ENCODE peak calls at places on chromosomes 4 and X, in seven cellular contexts. W is breast epithelium, P is thoracic aorta, B is K562, L is body of pancreas, H is IMR-90, U is left ventricle myocardium inferior. S is an unnamed sample.
A peak's percentile ranks its signal among the peaks of the same experiment; 100 is the strongest.

GRCh38 chrX:85698921-85699320 is 319.5 kb upstream of the POF1B start:
- DNase-seq in B (no peak), W (no peak), H (no peak), L (no peak), U (no peak), P (no peak), S (no peak)

GRCh38 chr4:154562697-154563254 is at the start of gene FGB:
- DNase-seq in L (no peak), U (no peak), P (no peak), B (no peak), H (no peak), W (no peak), S (no peak)

GRCh38 chrX:115650449-115650848 is 89.5 kb downstream of the PLS3 start:
- DNase-seq in W (no peak), H (peak; percentile 43), B (no peak), U (no peak), L (no peak), P (no peak), S (no peak)

GRCh38 chr4:173651651-173652282 is 121.7 kb upstream of the HAND2 start:
- DNase-seq in P (no peak), B (no peak), H (no peak), W (no peak), L (no peak), U (no peak), S (no peak)

GRCh38 chr4:155047755-155048154 is 160.7 kb upstream of the NPY2R start:
- DNase-seq in P (no peak), W (no peak), H (peak; percentile 6), L (no peak), B (no peak), U (no peak), S (no peak)

GRCh38 chr4:84366111-84366510 is 133.0 kb downstream of the NKX6-1 start:
- DNase-seq in H (no peak), W (no peak), U (no peak), L (no peak), B (no peak), P (no peak), S (no peak)

GRCh38 chr4:7295917-7296660 is 103.8 kb downstream of the SORCS2 start:
- DNase-seq in U (peak; percentile 31), B (peak; percentile 35), L (peak; percentile 29), P (no peak), W (no peak), H (peak; percentile 15), S (no peak)

GRCh38 chr4:139643042-139643895 is 22.4 kb upstream of the MGST2 start:
- DNase-seq in L (no peak), H (no peak), P (no peak), W (no peak), U (no peak), B (no peak), S (no peak)

GRCh38 chrX:112011376-112011775 is 71.2 kb downstream of the TRPC5 start:
- DNase-seq in W (no peak), L (no peak), P (no peak), B (no peak), U (no peak), H (no peak), S (no peak)

GRCh38 chr4:61950625-61951024 is 750.5 kb downstream of the ADGRL3 start:
- DNase-seq in U (no peak), H (no peak), W (no peak), P (no peak), B (no peak), L (no peak), S (no peak)

GRCh38 chrX:85955510-85955909 is 91.8 kb downstream of the CHM start:
- DNase-seq in B (no peak), H (no peak), P (no peak), W (no peak), U (no peak), L (no peak), S (no peak)

GRCh38 chr4:108590776-108591175 is 29.6 kb upstream of the RPL34 start:
- DNase-seq in U (no peak), P (no peak), B (no peak), H (peak; percentile 10), L (no peak), W (no peak), S (no peak)

GRCh38 chrX:18895157-18895952 is 88.6 kb downstream of the PHKA2 start:
- DNase-seq in W (peak; percentile 69), U (peak; percentile 50), L (no peak), P (no peak), H (peak; percentile 37), B (no peak), S (no peak)

GRCh38 chrX:110741213-110741796 is 54.3 kb downstream of the CHRDL1 start:
- DNase-seq in B (no peak), W (no peak), L (no peak), P (no peak), U (no peak), H (peak; percentile 73), S (no peak)

GRCh38 chr4:74014332-74014731 is 15.9 kb upstream of the CXCL5 start:
- DNase-seq in H (peak; percentile 12), U (no peak), B (no peak), P (no peak), W (no peak), L (no peak), S (no peak)

GRCh38 chr4:148926861-148927260 is 484.6 kb upstream of the NR3C2 start:
- DNase-seq in U (peak; percentile 50), P (no peak), W (no peak), H (peak; percentile 73), B (no peak), L (peak; percentile 15), S (no peak)

GRCh38 chrX:20141281-20142220 is at the start of gene EIF1AX:
- DNase-seq in B (peak; percentile 83), P (peak; percentile 79), U (peak; percentile 95), L (peak; percentile 95), H (peak; percentile 99), W (peak; percentile 99), S (peak; percentile 100)

DNA sequence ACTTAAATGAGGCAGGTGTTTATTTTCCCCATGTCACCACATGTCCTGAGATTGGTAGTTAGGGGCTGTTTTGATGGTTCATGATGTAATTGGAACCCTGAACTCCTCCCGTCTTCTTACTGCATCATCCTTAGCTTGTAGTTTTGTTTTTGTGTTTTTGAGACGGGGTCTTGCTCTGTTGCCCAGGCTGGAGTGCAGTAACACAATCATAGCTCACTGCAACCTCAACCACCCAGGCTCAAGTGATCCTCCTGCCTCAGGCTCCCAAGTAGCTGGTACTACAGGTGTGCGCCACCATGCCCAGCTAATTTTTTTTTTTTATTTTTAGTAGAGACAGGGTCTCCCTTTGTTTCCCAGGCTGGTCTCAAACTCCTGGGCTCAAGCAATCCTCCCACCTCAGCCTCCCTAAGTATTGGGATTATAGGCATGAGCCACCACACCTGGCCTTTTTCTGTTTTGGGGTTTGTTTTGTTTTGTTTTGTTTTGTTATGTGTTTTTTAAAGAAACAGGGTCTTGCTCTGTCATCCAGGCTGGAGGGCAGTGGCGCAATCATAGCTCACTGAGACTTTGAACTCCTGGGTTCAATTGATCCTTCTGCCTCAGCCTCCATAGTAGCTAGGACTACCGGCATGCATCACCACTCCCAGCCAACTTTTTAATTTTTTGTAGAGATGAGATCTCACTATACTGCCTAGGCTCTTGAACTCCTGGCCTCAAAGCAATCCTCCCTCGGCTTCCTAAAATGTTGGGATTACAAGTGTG is 76.4 kb downstream of the SNX25 start:
- DNase-seq in U (no peak), W (no peak), L (no peak), H (no peak), P (no peak), B (no peak), S (no peak)
- H3K36me3 ChIP-seq in U (peaks cover 4% of the 10 kb centered on the region), W (no peaks in the 10 kb centered on the region), L (no peaks in the 10 kb centered on the region), H (peaks cover 4% of the 10 kb centered on the region), P (no peaks in the 10 kb centered on the region), B (peaks cover 2% of the 10 kb centered on the region), S (peaks cover 10% of the 10 kb centered on the region)

DNA sequence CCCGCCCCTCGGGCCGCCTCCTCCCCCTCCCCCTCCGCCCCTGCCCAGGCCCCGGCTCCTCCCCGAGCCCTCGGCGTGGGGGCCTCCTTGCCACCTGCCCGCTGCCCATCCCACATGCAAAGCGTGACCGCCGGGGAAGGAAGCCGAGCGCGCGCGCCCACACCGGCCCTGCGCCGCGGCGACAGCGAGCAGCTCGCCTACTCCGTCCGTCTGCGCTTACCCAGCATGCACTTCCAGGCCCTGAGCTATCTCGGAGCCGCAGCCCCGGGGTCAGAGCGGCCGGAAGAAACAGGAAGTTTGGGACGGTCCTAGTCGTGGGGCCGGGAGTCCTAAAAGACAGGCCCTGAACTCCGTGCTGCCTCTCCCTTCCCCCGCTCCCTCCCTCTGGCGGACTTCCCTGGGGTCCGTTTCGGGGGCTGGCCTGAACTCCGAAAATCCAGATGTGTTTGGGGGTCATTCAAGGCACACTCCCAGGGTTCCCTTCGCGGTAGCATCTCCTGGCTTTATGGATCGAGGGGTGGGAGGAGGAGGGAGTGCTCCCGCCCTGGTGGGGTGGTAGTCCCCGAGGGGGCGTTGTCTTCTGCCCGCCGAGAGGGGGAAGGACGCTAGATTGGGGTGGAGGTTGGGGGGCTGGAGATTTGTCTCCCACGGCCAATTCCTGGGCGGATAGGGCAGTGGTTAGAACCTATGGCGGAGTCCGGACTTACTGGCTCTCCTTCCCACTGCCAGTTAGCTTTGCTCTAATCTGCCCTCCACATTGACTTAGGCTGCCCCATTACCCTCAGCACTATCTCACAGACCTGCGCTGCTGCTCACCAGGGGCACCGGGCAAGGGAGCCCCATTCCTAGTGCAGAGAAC is 25.0 kb upstream of the BCORL1 start:
- DNase-seq in H (peak; percentile 16), W (no peak), L (peak; percentile 58), U (peak; percentile 67), P (no peak), B (peak; percentile 82), S (no peak)
- H3K4me3 ChIP-seq in H (peak overlapping the region; percentile 26), W (peak overlapping the region; percentile 31), L (no peak overlapping the region), U (peak overlapping the region; percentile 64), P (peak overlapping the region; percentile 69), B (peak overlapping the region; percentile 37), S (peak overlapping the region; percentile 45)

DNA sequence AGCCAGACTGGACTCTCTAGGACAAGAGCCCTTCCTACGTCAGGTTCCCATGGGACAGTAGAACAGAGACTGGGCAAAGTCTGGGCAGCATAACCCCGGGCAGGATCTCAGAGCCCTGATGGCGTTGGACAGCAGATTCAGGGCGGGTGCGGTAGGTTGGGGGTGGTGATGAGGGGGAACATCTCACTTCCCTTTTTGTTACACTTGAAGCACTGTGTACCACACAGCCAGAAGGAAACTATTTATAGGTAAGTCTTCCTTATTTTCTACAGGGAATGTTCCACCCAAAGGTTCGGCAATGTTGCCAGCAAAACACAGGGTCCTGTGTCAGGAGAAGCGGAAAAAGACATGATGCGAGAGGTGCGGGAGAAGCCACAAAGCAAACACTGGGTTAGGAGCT is 54.3 kb downstream of the TSC22D3 start:
- DNase-seq in B (no peak), W (no peak), P (no peak), H (no peak), U (no peak), L (no peak), S (no peak)
- H3K27ac ChIP-seq in B (no peak overlapping the region), W (peak overlapping the region; percentile 46), P (no peak overlapping the region), H (no peak overlapping the region), U (peak overlapping the region; percentile 67), L (no peak overlapping the region), S (peak overlapping the region; percentile 12)

GRCh38 chr4:78569291-78569821 is 17.8 kb downstream of the ANXA3 start:
- DNase-seq in W (no peak), U (no peak), B (no peak), H (peak; percentile 82), L (peak; percentile 35), P (no peak), S (no peak)
- H3K36me3 ChIP-seq in W (peaks cover under 1% of the 10 kb centered on the region), U (peaks cover 6% of the 10 kb centered on the region), B (no peaks in the 10 kb centered on the region), H (no peaks in the 10 kb centered on the region), L (no peaks in the 10 kb centered on the region), P (no peaks in the 10 kb centered on the region), S (no peaks in the 10 kb centered on the region)

DNA sequence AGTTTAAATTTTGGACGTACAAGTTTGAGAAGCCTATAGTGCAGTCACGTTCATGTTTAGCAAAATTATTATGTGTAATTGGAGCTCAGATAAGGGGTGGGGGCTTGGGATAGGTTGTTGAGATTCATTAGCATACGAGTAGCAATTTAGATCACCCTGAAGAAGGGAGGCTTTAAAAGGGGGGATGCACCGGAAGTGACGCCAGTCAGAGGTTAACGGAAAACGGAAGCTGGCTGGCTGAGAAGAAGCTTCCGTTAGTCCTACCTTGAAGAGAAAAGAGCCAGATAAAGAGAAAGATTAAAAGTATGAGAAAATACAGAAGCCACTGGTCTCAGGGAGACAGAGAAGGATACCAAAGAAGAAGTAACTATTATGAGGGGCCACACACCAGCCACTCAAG is 1.1 kb upstream of the NXT2 start:
- DNase-seq in H (no peak), U (no peak), B (no peak), W (no peak), L (no peak), P (no peak), S (no peak)
- H3K4me3 ChIP-seq in H (no peak overlapping the region), U (no peak overlapping the region), B (no peak overlapping the region), W (no peak overlapping the region), L (no peak overlapping the region), P (no peak overlapping the region), S (no peak overlapping the region)

S was measured in ascending aorta.